ENCODE peak calls at places on chromosomes 5 and 9, in five cellular contexts. Y is CD8-positive, alpha-beta T cell; T is GM12865; E is testis; R is psoas muscle. Q is an unnamed sample.

GRCh38 chr5:171226096-171226495 is 83.0 kb upstream of the TLX3 start:
- DNase-seq in Y (no peak), T (no peak), E (no peak), R (no peak), Q (no peak)

GRCh38 chr5:76527685-76528161 is 95.5 kb downstream of the F2RL2 start:
- DNase-seq in Y (no peak), T (no peak), E (no peak), R (no peak), Q (no peak)

GRCh38 chr9:27204578-27204977 is 92.4 kb downstream of the EQTN start:
- DNase-seq in Y (no peak), T (no peak), E (no peak), R (no peak), Q (no peak)

GRCh38 chr5:80204808-80205614 is 50.8 kb downstream of the SERINC5 start:
- DNase-seq in Y (no peak), T (no peak), E (peak; percentile 90), R (no peak), Q (no peak)

GRCh38 chr9:129979346-129979745 is 63.6 kb downstream of the FNBP1 start:
- DNase-seq in Y (no peak), T (no peak), E (no peak), R (no peak), Q (peak; percentile 48)

GRCh38 chr9:3528466-3528865 is 2.7 kb upstream of the RFX3 start:
- DNase-seq in Y (peak; percentile 57), T (peak; percentile 91), E (no peak), R (no peak), Q (no peak)

GRCh38 chr9:126173929-126174328 is 152.7 kb upstream of the MVB12B start:
- DNase-seq in Y (peak; percentile 21), T (no peak), E (no peak), R (no peak), Q (no peak)

GRCh38 chr5:157265714-157266285 is at the start of gene CYFIP2:
- DNase-seq in Y (peak; percentile 92), T (peak; percentile 87), E (peak; percentile 59), R (peak; percentile 80), Q (no peak)

GRCh38 chr5:33929925-33930690 is 6.1 kb upstream of the RXFP3 start:
- DNase-seq in Y (no peak), T (peak; percentile 43), E (no peak), R (no peak), Q (peak; percentile 33)

GRCh38 chr5:150142189-150142788 is 13.4 kb downstream of the PDGFRB start:
- DNase-seq in Y (no peak), T (no peak), E (no peak), R (no peak), Q (no peak)

GRCh38 chr5:146082798-146083197 is 22.6 kb downstream of the PLAC8L1 start:
- DNase-seq in Y (no peak), T (peak; percentile 61), E (no peak), R (no peak), Q (no peak)

GRCh38 chr9:134521817-134522501 is 119.6 kb upstream of the COL5A1 start:
- DNase-seq in Y (no peak), T (no peak), E (no peak), R (no peak), Q (no peak)

GRCh38 chr5:88818296-88818695 is 64.7 kb downstream of the MEF2C start:
- DNase-seq in Y (no peak), T (no peak), E (no peak), R (no peak), Q (no peak)

GRCh38 chr9:105053209-105053652 is 125.3 kb upstream of the ABCA1 start:
- DNase-seq in Y (no peak), T (peak; percentile 66), E (no peak), R (peak; percentile 49), Q (peak; percentile 80)

GRCh38 chr5:89457411-89458329 is 574.7 kb upstream of the MEF2C start:
- DNase-seq in Y (no peak), T (no peak), E (no peak), R (peak; percentile 80), Q (peak; percentile 85)

GRCh38 chr9:83701769-83702168 is 6.0 kb downstream of the UBQLN1 start:
- DNase-seq in Y (no peak), T (no peak), E (no peak), R (no peak), Q (peak; percentile 83)

GRCh38 chr5:95822038-95822407 is 503 bp downstream of the GLRX start:
- DNase-seq in Y (peak; percentile 57), T (peak; percentile 87), E (peak; percentile 74), R (peak; percentile 77), Q (peak; percentile 61)

GRCh38 chr5:6810641-6811405 is 97.6 kb downstream of the TENT4A start:
- DNase-seq in Y (no peak), T (no peak), E (no peak), R (no peak), Q (no peak)

GRCh38 chr9:3241290-3241689 is 284.5 kb downstream of the RFX3 start:
- DNase-seq in Y (no peak), T (no peak), E (no peak), R (no peak), Q (no peak)

GRCh38 chr9:123131258-123131657 is 97.8 kb downstream of the GPR21 start:
- DNase-seq in Y (no peak), T (no peak), E (no peak), R (no peak), Q (peak; percentile 80)

GRCh38 chr5:79811081-79811480 is 121.4 kb downstream of the CMYA5 start:
- DNase-seq in Y (no peak), T (no peak), E (no peak), R (no peak), Q (no peak)

GRCh38 chr5:134127376-134127861 is 12.9 kb downstream of the TCF7 start:
- DNase-seq in Y (no peak), T (peak; percentile 82), E (no peak), R (peak; percentile 57), Q (no peak)

GRCh38 chr9:86503926-86504325 is 149.7 kb upstream of the TUT7 start:
- DNase-seq in Y (no peak), T (no peak), E (no peak), R (no peak), Q (peak; percentile 73)

GRCh38 chr5:137283801-137284200 is 215.3 kb downstream of the SPOCK1 start:
- DNase-seq in Y (no peak), T (no peak), E (no peak), R (no peak), Q (no peak)

GRCh38 chr9:115507148-115507547 is 389.2 kb upstream of the TNC start:
- DNase-seq in Y (no peak), T (no peak), E (no peak), R (no peak), Q (no peak)

GRCh38 chr5:125719681-125720676 is 703.2 kb upstream of the GRAMD2B start:
- DNase-seq in Y (no peak), T (no peak), E (peak; percentile 34), R (no peak), Q (no peak)

GRCh38 chr5:57450991-57451876 is 31.4 kb downstream of the ACTBL2 start:
- DNase-seq in Y (no peak), T (no peak), E (no peak), R (no peak), Q (peak; percentile 79)

GRCh38 chr9:75228893-75229292 is 140.6 kb downstream of the OSTF1 start:
- DNase-seq in Y (no peak), T (no peak), E (no peak), R (no peak), Q (no peak)

GRCh38 chr5:73796164-73797141 is 170.5 kb downstream of the ARHGEF28 start:
- DNase-seq in Y (no peak), T (peak; percentile 89), E (peak; percentile 35), R (no peak), Q (peak; percentile 96)

GRCh38 chr9:94847486-94847885 is 121.0 kb downstream of the AOPEP start:
- DNase-seq in Y (no peak), T (no peak), E (no peak), R (no peak), Q (peak; percentile 81)

GRCh38 chr5:53089481-53089976 is 20.0 kb downstream of the MOCS2 start:
- DNase-seq in Y (no peak), T (peak; percentile 15), E (no peak), R (no peak), Q (no peak)

GRCh38 chr5:80955082-80955481 is 5.1 kb upstream of the RASGRF2 start:
- DNase-seq in Y (no peak), T (no peak), E (no peak), R (no peak), Q (no peak)

GRCh38 chr5:157471709-157472108 is 11.7 kb downstream of the NIPAL4 start:
- DNase-seq in Y (no peak), T (peak; percentile 65), E (no peak), R (no peak), Q (peak; percentile 26)

GRCh38 chr5:541888-542692 is 17.8 kb upstream of the SLC9A3 start:
- DNase-seq in Y (no peak), T (peak; percentile 38), E (no peak), R (peak; percentile 42), Q (no peak)

GRCh38 chr5:173327948-173328895 is at the start of gene STC2:
- DNase-seq in Y (no peak), T (peak; percentile 90), E (peak; percentile 77), R (peak; percentile 93), Q (peak; percentile 94)

GRCh38 chr5:2738156-2738699 is 13.2 kb downstream of the IRX2 start:
- DNase-seq in Y (peak; percentile 31), T (no peak), E (no peak), R (no peak), Q (no peak)

GRCh38 chr5:68225188-68225910 is 9.8 kb downstream of the PIK3R1 start:
- DNase-seq in Y (no peak), T (no peak), E (peak; percentile 57), R (peak; percentile 79), Q (peak; percentile 94)

GRCh38 chr9:99345936-99346335 is 123.9 kb downstream of the SEC61B start:
- DNase-seq in Y (no peak), T (no peak), E (no peak), R (no peak), Q (no peak)

GRCh38 chr5:78060421-78060820 is 234.1 kb downstream of the AP3B1 start:
- DNase-seq in Y (no peak), T (no peak), E (no peak), R (no peak), Q (peak; percentile 18)

GRCh38 chr5:178595750-178596149 is 5.6 kb upstream of the COL23A1 start:
- DNase-seq in Y (no peak), T (no peak), E (no peak), R (no peak), Q (no peak)
- H3K4me3 ChIP-seq in Y (no peak overlapping the region), T (no peak overlapping the region), E (no peak overlapping the region), R (no peak overlapping the region), Q (no peak overlapping the region)

DNA sequence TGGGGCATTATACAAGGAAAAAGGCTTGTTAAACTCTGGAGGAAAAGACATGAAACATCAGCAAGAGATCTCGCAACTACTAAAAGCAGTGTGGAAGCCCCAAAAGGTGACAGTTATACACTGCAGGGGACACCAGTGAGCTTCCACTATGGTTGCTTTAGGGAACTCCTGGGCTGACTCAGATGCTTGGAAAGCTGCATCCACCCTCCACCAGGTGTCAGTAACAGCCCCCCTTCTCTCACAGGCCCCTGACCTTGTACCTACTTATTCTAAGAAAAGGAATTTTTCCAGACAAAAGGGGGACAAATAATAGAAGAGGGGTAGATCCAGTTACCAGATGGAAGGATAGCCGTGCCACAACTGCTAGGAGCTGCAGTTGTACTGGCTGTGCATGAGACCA is 154.4 kb upstream of the COX7C start:
- DNase-seq in Y (no peak), T (no peak), E (no peak), R (no peak), Q (no peak)
- TF ChIP-seq CTCF in Y (no peak), T (no peak), E (no peak), R (no peak), Q (no peak)

GRCh38 chr9:77779010-77779409 is 130.9 kb upstream of the GNA14 start:
- DNase-seq in Y (no peak), T (no peak), E (no peak), R (no peak), Q (no peak)
- H3K4me3 ChIP-seq in Y (no peak overlapping the region), T (no peak overlapping the region), E (no peak overlapping the region), R (no peak overlapping the region), Q (no peak overlapping the region)

GRCh38 chr9:89318123-89319014 is at the start of gene SECISBP2:
- DNase-seq in Y (peak; percentile 97), T (peak; percentile 97), E (peak; percentile 95), R (peak; percentile 98), Q (peak; percentile 98)
- TF ChIP-seq CTCF in Y (no peak), T (peak; percentile 61), E (peak; percentile 80), R (peak; percentile 74), Q (peak; percentile 77)